ENCODE peak calls at places on chromosomes 13 and 19, in seven cellular contexts. V is K562, Q is HCT116, J is SK-N-SH, E is GM12878, B is H1, D is HepG2. P is an unnamed sample.

GRCh38 chr13:94192576-94192975 is 286.9 kb downstream of the DCT start:
- DNase-seq in V (no peak), Q (no peak), J (no peak), D (peak), B (peak), E (no peak), P (peak)

GRCh38 chr19:47035495-47036232 is 12.8 kb downstream of the TMEM160 start:
- DNase-seq in D (peak), E (peak), Q (peak), J (peak), B (peak), V (peak), P (peak)

GRCh38 chr19:11152318-11153062 is 3.1 kb downstream of the SPC24 start:
- DNase-seq in E (no peak), D (no peak), B (no peak), V (no peak), Q (no peak), J (no peak), P (peak)

GRCh38 chr13:75359266-75359665 is 122.7 kb downstream of the TBC1D4 start:
- DNase-seq in E (no peak), Q (peak), J (no peak), B (no peak), V (no peak), D (no peak), P (no peak)

GRCh38 chr19:16342002-16342715 is 17.5 kb downstream of the KLF2 start:
- DNase-seq in D (no peak), V (no peak), J (no peak), Q (no peak), B (no peak), E (peak), P (no peak)

GRCh38 chr13:99655351-99656091 is 154.2 kb downstream of the TM9SF2 start:
- DNase-seq in D (peak), B (no peak), Q (peak), V (no peak), J (no peak), E (no peak), P (no peak)

GRCh38 chr19:15948223-15949058 is at the start of gene OR10H4:
- DNase-seq in V (no peak), E (no peak), B (no peak), Q (no peak), D (no peak), J (no peak), P (no peak)

GRCh38 chr13:20177049-20177831 is 15.5 kb downstream of the GJB2 start:
- DNase-seq in J (no peak), V (no peak), Q (no peak), B (no peak), D (no peak), E (no peak), P (no peak)

GRCh38 chr19:19911150-19911549 is 10.4 kb downstream of the ZNF93 start:
- DNase-seq in V (no peak), E (no peak), B (no peak), J (no peak), D (no peak), Q (no peak), P (no peak)

DNA sequence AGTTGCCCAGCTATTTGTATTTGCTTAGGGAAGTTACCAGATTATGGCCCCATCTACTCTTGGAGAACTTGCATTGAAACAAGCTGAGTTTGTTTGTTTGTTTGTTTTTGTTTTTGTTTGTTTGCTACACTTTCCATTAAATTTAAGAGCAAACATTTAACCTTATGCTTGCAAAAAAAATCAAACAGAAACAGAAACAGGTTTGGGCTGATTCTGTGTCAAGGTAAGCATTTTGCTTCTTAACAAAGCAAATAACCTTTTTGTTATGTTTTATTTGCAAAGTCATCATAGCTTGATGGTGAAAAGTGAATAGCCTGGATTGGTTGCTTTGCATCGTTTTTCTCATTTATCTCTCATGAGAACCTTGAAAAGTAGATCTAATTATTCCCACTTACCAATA is 531.8 kb downstream of the EFNB2 start:
- DNase-seq in D (no peak), Q (no peak), E (no peak), B (no peak), J (no peak), V (no peak), P (no peak)
- TF ChIP-seq JUND in D (no peak), Q (no peak), E (no peak), B (no peak), J (no peak), V (no peak), P (no peak)

GRCh38 chr13:27161423-27161822 is 10.2 kb downstream of the USP12 start:
- DNase-seq in Q (no peak), E (no peak), J (no peak), D (no peak), B (no peak), V (no peak), P (no peak)

GRCh38 chr13:27159806-27160563 is 11.6 kb downstream of the USP12 start:
- DNase-seq in Q (no peak), B (no peak), E (no peak), V (no peak), D (no peak), J (no peak), P (no peak)

GRCh38 chr13:27160657-27161174 is 10.9 kb downstream of the USP12 start:
- DNase-seq in D (no peak), E (no peak), Q (no peak), V (no peak), J (no peak), B (no peak), P (no peak)

GRCh38 chr13:27158335-27158734 is 13.3 kb downstream of the USP12 start:
- DNase-seq in J (no peak), B (no peak), D (no peak), Q (no peak), V (no peak), E (no peak), P (no peak)

GRCh38 chr13:27161980-27162379 is 9.6 kb downstream of the USP12 start:
- DNase-seq in V (no peak), J (no peak), Q (no peak), E (no peak), D (no peak), B (no peak), P (no peak)
- TF ChIP-seq JUND in V (no peak), J (no peak), Q (no peak), E (no peak), D (no peak), B (no peak), P (no peak)

GRCh38 chr13:45518525-45519235 is 53.9 kb downstream of the COG3 start:
- DNase-seq in Q (no peak), E (no peak), J (no peak), D (no peak), B (no peak), V (no peak), P (no peak)
- TF ChIP-seq JUND in Q (no peak), E (no peak), J (no peak), D (no peak), B (no peak), V (no peak), P (no peak)

GRCh38 chr13:36750461-36750860 is 68.6 kb upstream of the RFXAP start:
- DNase-seq in D (no peak), J (no peak), B (no peak), V (no peak), E (no peak), Q (no peak), P (no peak)

GRCh38 chr13:36750946-36751345 is 68.1 kb upstream of the RFXAP start:
- DNase-seq in D (no peak), Q (no peak), B (no peak), J (no peak), V (no peak), E (no peak), P (no peak)

GRCh38 chr13:36746051-36746450 is 72.2 kb downstream of the SERTM1 start:
- DNase-seq in B (no peak), V (no peak), E (no peak), Q (no peak), D (no peak), J (no peak), P (no peak)

GRCh38 chr13:36750046-36750445 is 69.0 kb upstream of the RFXAP start:
- DNase-seq in J (no peak), D (no peak), E (no peak), Q (no peak), V (no peak), B (no peak), P (peak)

GRCh38 chr13:36745436-36745835 is 71.6 kb downstream of the SERTM1 start:
- DNase-seq in D (no peak), V (no peak), Q (no peak), E (no peak), J (no peak), B (no peak), P (no peak)
- TF ChIP-seq JUND in D (no peak), V (no peak), Q (no peak), E (no peak), J (no peak), B (no peak), P (no peak)

DNA sequence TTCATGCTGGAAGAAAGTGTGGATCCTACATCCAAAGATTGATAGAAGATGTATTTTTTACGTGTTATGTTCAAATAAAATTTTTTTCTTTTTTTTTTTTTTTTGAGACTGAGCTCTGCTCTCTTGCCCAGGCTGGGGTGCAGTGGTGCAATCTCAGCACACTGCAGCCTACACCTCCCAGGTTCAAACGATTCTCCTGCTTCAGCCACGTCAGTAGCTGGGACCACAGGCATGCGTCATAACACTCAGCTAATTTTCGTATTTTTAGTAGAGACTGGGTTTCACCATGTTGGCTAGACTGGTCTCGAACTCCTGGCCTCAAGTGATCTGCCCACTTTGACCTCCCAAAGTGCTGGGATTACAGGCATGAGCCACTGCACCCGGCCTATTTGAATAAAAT is 65.7 kb downstream of the KLF12 start:
- DNase-seq in V (no peak), B (no peak), E (no peak), D (no peak), J (no peak), Q (no peak), P (no peak)
- TF ChIP-seq JUND in V (no peak), B (no peak), E (no peak), D (no peak), J (no peak), Q (no peak), P (no peak)

GRCh38 chr13:100818706-100819105 is 144.1 kb upstream of the TMTC4 start:
- DNase-seq in E (no peak), Q (no peak), J (no peak), D (no peak), B (no peak), V (no peak), P (peak)
- TF ChIP-seq JUND in E (no peak), Q (no peak), J (no peak), D (no peak), B (no peak), V (no peak), P (no peak)

P was measured in T47D.